ENCODE peak calls at places on chromosome 12, in six cellular contexts. P, A, R, B, Y and N are unnamed samples.

GRCh38 chr12:110917961-110918360 is 2.4 kb downstream of the MYL2 start:
- DNase-seq in R (no peak), Y (no peak), P (no peak), A (no peak), B (no peak), N (no peak)

GRCh38 chr12:110183386-110183785 is 59.2 kb downstream of the IFT81 start:
- DNase-seq in P (no peak), R (no peak), B (peak), Y (no peak), A (no peak), N (no peak)

GRCh38 chr12:108296933-108297332 is 42.2 kb downstream of the CMKLR1 start:
- DNase-seq in Y (no peak), R (no peak), P (no peak), A (no peak), B (no peak), N (no peak)

GRCh38 chr12:126385785-126386184 is 1320.5 kb downstream of the AACS start:
- DNase-seq in R (no peak), P (no peak), B (no peak), Y (no peak), A (no peak), N (no peak)

GRCh38 chr12:108630481-108631207 is 3.0 kb downstream of the SELPLG start:
- DNase-seq in Y (no peak), P (no peak), A (no peak), R (no peak), B (no peak), N (no peak)

GRCh38 chr12:47736877-47737676 is 11.8 kb upstream of the ENDOU start:
- DNase-seq in Y (peak), R (no peak), A (peak), B (no peak), P (no peak), N (no peak)

GRCh38 chr12:123934829-123935228 is 37.8 kb downstream of the CCDC92 start:
- DNase-seq in A (no peak), P (no peak), Y (peak), B (no peak), R (no peak), N (no peak)

GRCh38 chr12:68831272-68831671 is 23.3 kb downstream of the MDM2 start:
- DNase-seq in R (no peak), A (no peak), B (no peak), P (no peak), Y (no peak), N (no peak)

GRCh38 chr12:47377414-47378221 is 297.9 kb upstream of the AMIGO2 start:
- DNase-seq in Y (peak), P (no peak), R (no peak), A (no peak), B (no peak), N (no peak)

GRCh38 chr12:119341988-119342387 is 7.5 kb downstream of the CCDC60 start:
- DNase-seq in P (no peak), A (no peak), B (no peak), Y (no peak), R (no peak), N (no peak)

GRCh38 chr12:94230357-94230905 is 82.1 kb downstream of the PLXNC1 start:
- DNase-seq in P (peak), A (no peak), B (peak), R (no peak), Y (no peak), N (no peak)

GRCh38 chr12:3727877-3728632 is 24.9 kb downstream of the CRACR2A start:
- DNase-seq in A (no peak), B (no peak), P (peak), Y (no peak), R (no peak), N (no peak)

GRCh38 chr12:86565038-86565437 is 308.8 kb upstream of the MGAT4C start:
- DNase-seq in Y (no peak), B (no peak), R (no peak), P (no peak), A (no peak), N (no peak)

GRCh38 chr12:4296749-4297148 is 23.2 kb downstream of the CCND2 start:
- DNase-seq in R (no peak), B (no peak), Y (no peak), P (no peak), A (no peak), N (no peak)

GRCh38 chr12:121857322-121858246 is 1.1 kb downstream of the HPD start:
- DNase-seq in B (peak), A (no peak), P (no peak), R (no peak), Y (no peak), N (no peak)

GRCh38 chr12:9883175-9883574 is 1.9 kb downstream of the KLRF2 start:
- DNase-seq in P (no peak), Y (no peak), A (no peak), B (no peak), R (no peak), N (no peak)

GRCh38 chr12:17278946-17279345 is 673.0 kb upstream of the LMO3 start:
- DNase-seq in P (no peak), R (no peak), A (no peak), B (no peak), Y (no peak), N (no peak)

GRCh38 chr12:55816876-55817351 is 610 bp downstream of the SARNP start:
- DNase-seq in P (no peak), A (peak), B (no peak), Y (no peak), R (no peak), N (no peak)

GRCh38 chr12:18250313-18250916 is 10.9 kb upstream of the PIK3C2G start:
- DNase-seq in B (peak), Y (no peak), R (peak), A (peak), P (no peak), N (no peak)

GRCh38 chr12:27589419-27589818 is 65.4 kb downstream of the PPFIBP1 start:
- DNase-seq in R (no peak), Y (no peak), P (no peak), B (no peak), A (no peak), N (no peak)

GRCh38 chr12:41743835-41744234 is 400.8 kb downstream of the GXYLT1 start:
- DNase-seq in B (peak), Y (no peak), P (no peak), R (no peak), A (no peak), N (no peak)

GRCh38 chr12:32885831-32886230 is 10.7 kb downstream of the PKP2 start:
- DNase-seq in R (no peak), Y (no peak), B (no peak), P (no peak), A (no peak), N (no peak)

GRCh38 chr12:64635356-64635998 is 25.2 kb downstream of the RASSF3 start:
- DNase-seq in B (no peak), R (no peak), Y (no peak), A (peak), P (no peak), N (no peak)

GRCh38 chr12:48063530-48063929 is 42.3 kb downstream of the SENP1 start:
- DNase-seq in A (no peak), R (no peak), B (no peak), Y (no peak), P (no peak), N (no peak)

GRCh38 chr12:1628671-1629337 is at the start of gene WNT5B:
- DNase-seq in P (no peak), B (no peak), Y (no peak), R (no peak), A (peak), N (no peak)

GRCh38 chr12:58583956-58584355 is 336.3 kb downstream of the LRIG3 start:
- DNase-seq in A (no peak), B (no peak), P (no peak), R (no peak), Y (no peak), N (no peak)

GRCh38 chr12:109777544-109777943 is 55.7 kb downstream of the TRPV4 start:
- DNase-seq in Y (peak), B (peak), P (peak), A (no peak), R (no peak), N (peak)

GRCh38 chr12:101759396-101760047 is 20.3 kb upstream of the SYCP3 start:
- DNase-seq in Y (peak), P (no peak), R (no peak), B (peak), A (peak), N (no peak)
- TF ChIP-seq TAF1 in Y (no peak), P (no peak), R (no peak), B (no peak), A (no peak), N (no peak)

GRCh38 chr12:70774055-70774454 is 136.8 kb upstream of the PTPRB start:
- DNase-seq in Y (no peak), R (no peak), P (no peak), B (no peak), A (no peak), N (no peak)

GRCh38 chr12:70783455-70783854 is 137.1 kb downstream of the PTPRR start:
- DNase-seq in R (no peak), Y (no peak), P (no peak), A (no peak), B (no peak), N (no peak)

GRCh38 chr12:70784042-70784668 is 136.4 kb downstream of the PTPRR start:
- DNase-seq in A (no peak), R (no peak), B (no peak), P (no peak), Y (no peak), N (no peak)

GRCh38 chr12:70779250-70779649 is 141.3 kb downstream of the PTPRR start:
- DNase-seq in Y (no peak), B (no peak), R (no peak), A (no peak), P (no peak), N (no peak)
- TF ChIP-seq POLR2AphosphoS5 in Y (no peak), B (no peak), R (no peak), A (no peak), P (no peak), N (no peak)

DNA sequence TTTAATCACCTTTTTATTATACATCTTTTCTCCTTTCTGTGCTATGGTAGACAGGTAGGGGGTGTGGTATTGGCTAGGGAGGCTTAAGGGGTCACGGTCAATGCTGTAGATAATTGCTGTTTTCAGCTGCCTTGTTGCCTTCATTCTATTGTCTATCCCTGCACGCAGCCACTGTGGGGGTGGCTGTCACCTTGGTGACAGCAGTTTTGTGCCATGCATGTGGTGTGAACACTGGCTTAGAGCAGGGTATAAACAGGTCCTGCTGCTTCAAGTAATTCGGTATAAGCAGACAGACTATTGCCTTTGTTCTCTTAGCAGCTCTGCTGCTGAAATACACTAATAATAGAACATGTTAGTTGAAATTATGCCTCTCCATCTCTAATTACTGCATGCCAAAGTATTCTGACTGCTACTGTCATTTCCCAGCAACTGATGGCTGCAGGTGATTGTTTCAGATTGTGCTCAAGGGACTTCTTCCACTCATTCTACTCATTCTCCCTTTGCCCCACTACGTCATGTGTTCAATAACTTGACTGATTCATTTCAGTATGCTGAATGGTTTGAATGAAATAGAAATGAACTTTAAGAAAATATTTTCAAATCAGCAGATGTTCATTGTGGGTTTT is 34.6 kb downstream of the PTPRO start:
- DNase-seq in P (no peak), A (no peak), Y (no peak), B (no peak), R (no peak), N (no peak)
- TF ChIP-seq TAF1 in P (no peak), A (no peak), Y (no peak), B (no peak), R (no peak), N (no peak)

DNA sequence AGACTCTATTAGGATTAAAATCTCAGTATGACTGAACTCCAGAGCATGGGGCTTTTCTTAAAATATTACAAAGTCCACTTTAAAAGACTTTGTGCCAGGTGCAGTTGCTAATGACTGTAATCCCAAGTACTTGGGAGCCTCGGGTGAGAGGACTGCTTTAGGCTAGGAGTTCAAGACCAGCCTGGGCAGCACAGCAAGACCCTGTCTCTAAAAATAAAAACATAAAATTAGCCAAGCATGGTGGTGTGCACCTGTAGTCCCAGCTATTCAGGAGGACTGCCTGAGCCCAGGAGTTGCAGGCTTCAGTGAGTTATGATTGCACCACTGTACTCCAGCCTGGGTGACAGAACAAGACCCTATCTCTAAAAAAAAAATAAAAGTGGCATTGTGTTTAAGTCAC is 33.2 kb downstream of the ATF7 start:
- DNase-seq in A (no peak), P (no peak), Y (no peak), R (no peak), B (no peak), N (no peak)
- TF ChIP-seq POLR2AphosphoS5 in A (no peak), P (no peak), Y (no peak), R (no peak), B (no peak), N (no peak)

DNA sequence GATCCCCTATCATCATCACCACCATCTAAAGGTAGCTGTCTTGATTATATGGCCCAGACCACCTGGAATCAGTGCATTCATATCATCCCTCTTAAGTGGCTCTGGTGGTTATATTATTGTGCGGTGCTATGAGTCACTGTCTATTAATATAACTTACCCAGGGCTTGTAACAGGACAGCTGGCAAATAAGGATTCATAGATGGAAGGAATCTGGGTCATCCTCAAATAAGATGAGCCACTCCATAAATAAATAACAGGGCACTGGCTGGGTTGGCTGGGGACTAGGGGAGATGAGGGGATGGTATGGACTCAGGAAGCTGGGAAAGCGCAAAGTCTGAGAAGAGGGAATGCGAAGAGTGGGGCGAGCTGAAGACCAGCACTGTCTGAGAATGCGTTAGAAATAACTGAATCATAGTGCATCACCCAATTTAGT is 216.1 kb downstream of the NUAK1 start:
- DNase-seq in R (no peak), B (no peak), Y (no peak), P (no peak), A (no peak), N (no peak)
- TF ChIP-seq TAF1 in R (no peak), B (no peak), Y (no peak), P (no peak), A (no peak), N (no peak)

GRCh38 chr12:45725631-45726593 is 3.6 kb upstream of the ARID2 start:
- DNase-seq in Y (peak), P (no peak), A (peak), B (peak), R (no peak), N (no peak)
- TF ChIP-seq POLR2AphosphoS5 in Y (no peak), P (no peak), A (no peak), B (no peak), R (no peak), N (no peak)

GRCh38 chr12:98519257-98519907 is 4.0 kb downstream of the TMPO start:
- DNase-seq in P (no peak), A (no peak), R (no peak), B (no peak), Y (no peak), N (no peak)

GRCh38 chr12:98513379-98514318 is 1.7 kb upstream of the TMPO start:
- DNase-seq in R (no peak), Y (no peak), P (no peak), A (no peak), B (no peak), N (no peak)

GRCh38 chr12:98515368-98516183 is at the start of gene TMPO:
- DNase-seq in B (peak), P (peak), R (peak), A (peak), Y (peak), N (peak)

GRCh38 chr12:98516184-98516873 is 939 bp downstream of the TMPO start:
- DNase-seq in A (peak), Y (no peak), R (peak), B (peak), P (peak), N (peak)

DNA sequence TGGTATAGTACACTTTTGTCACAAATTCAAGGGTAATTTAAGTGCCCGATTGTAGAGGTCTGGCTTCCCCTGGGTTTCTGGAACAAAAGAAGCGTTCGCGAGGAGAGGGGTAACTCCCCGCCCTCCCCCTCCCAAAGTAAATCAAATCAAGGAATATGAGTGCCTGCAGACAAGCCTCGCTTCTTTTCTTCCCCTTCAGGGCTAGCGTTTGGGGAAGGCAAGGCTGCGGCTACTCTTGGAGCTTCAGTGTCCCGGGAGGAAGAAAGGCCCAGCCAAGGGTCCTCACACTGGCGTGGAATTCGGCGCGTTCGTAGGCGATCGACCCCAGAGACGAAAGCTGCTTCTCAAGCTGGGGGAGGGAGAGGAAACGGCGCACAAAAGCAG is 414 bp upstream of the TMPO start:
- DNase-seq in R (no peak), A (peak), Y (no peak), B (no peak), P (no peak), N (no peak)
- TF ChIP-seq TAF1 in R (no peak), A (no peak), Y (no peak), B (no peak), P (no peak), N (no peak)

GRCh38 chr12:21766403-21766802 is 8.1 kb downstream of the KCNJ8 start:
- DNase-seq in B (no peak), R (no peak), Y (no peak), P (no peak), A (no peak), N (no peak)

GRCh38 chr12:21764063-21764462 is 10.4 kb downstream of the KCNJ8 start:
- DNase-seq in Y (no peak), B (no peak), R (no peak), A (no peak), P (no peak), N (no peak)

GRCh38 chr12:21759737-21760136 is 14.8 kb downstream of the KCNJ8 start:
- DNase-seq in R (no peak), A (no peak), P (no peak), B (no peak), Y (no peak), N (no peak)

GRCh38 chr12:21764950-21765349 is 9.6 kb downstream of the KCNJ8 start:
- DNase-seq in A (peak), Y (no peak), R (no peak), B (no peak), P (no peak), N (no peak)

GRCh38 chr12:21763531-21763930 is 11.0 kb downstream of the KCNJ8 start:
- DNase-seq in A (no peak), B (no peak), P (no peak), Y (no peak), R (no peak), N (no peak)
- TF ChIP-seq POLR2AphosphoS5 in A (no peak), B (no peak), P (no peak), Y (no peak), R (no peak), N (no peak)